ENCODE peak calls at places on chromosomes 11 and 22, in seven cellular contexts. I, V, O, T, Z, R and K are unnamed samples.

GRCh38 chr11:103907136-103907535 is 129.3 kb upstream of the DDI1 start:
- ATAC-seq in I (no peak), V (no peak), O (no peak), T (no peak), Z (no peak), R (no peak), K (no peak)

GRCh38 chr11:92340839-92341238 is 116.2 kb downstream of the FAT3 start:
- ATAC-seq in I (no peak), V (peak), O (no peak), T (no peak), Z (no peak), R (no peak), K (no peak)

GRCh38 chr11:95345651-95346050 is 114.6 kb upstream of the SESN3 start:
- ATAC-seq in I (no peak), V (no peak), O (no peak), T (no peak), Z (peak), R (no peak), K (peak)

GRCh38 chr11:47154738-47155570 is 21.7 kb downstream of the ARFGAP2 start:
- ATAC-seq in I (no peak), V (no peak), O (peak), T (peak), Z (no peak), R (no peak), K (no peak)

GRCh38 chr22:22408731-22409696 is 99.5 kb downstream of the ZNF280B start:
- ATAC-seq in I (peak), V (peak), O (peak), T (no peak), Z (no peak), R (peak), K (peak)

GRCh38 chr11:66116576-66117361 is 46.7 kb downstream of the PACS1 start:
- ATAC-seq in I (no peak), V (no peak), O (peak), T (no peak), Z (no peak), R (no peak), K (peak)

GRCh38 chr11:19432370-19433163 is 191.8 kb upstream of the E2F8 start:
- ATAC-seq in I (peak), V (peak), O (no peak), T (no peak), Z (peak), R (peak), K (no peak)

GRCh38 chr11:69210660-69211035 is 54.9 kb downstream of the SMIM38 start:
- ATAC-seq in I (no peak), V (no peak), O (no peak), T (no peak), Z (no peak), R (no peak), K (no peak)

GRCh38 chr22:26321469-26321913 is 107.6 kb upstream of the ASPHD2 start:
- ATAC-seq in I (no peak), V (peak), O (no peak), T (no peak), Z (peak), R (peak), K (no peak)

GRCh38 chr22:30299322-30299721 is 10.0 kb upstream of the CASTOR1 start:
- ATAC-seq in I (no peak), V (no peak), O (no peak), T (no peak), Z (no peak), R (no peak), K (no peak)

GRCh38 chr11:77324508-77324907 is 23.0 kb upstream of the GDPD4 start:
- ATAC-seq in I (no peak), V (no peak), O (no peak), T (no peak), Z (no peak), R (no peak), K (no peak)

GRCh38 chr11:10806206-10806605 is 2.5 kb downstream of the EIF4G2 start:
- ATAC-seq in I (no peak), V (no peak), O (no peak), T (no peak), Z (no peak), R (no peak), K (no peak)

GRCh38 chr11:94767292-94767690 is 865 bp upstream of the AMOTL1 start:
- ATAC-seq in I (peak), V (no peak), O (no peak), T (no peak), Z (no peak), R (peak), K (no peak)

GRCh38 chr22:49740242-49740641 is 87.4 kb downstream of the BRD1 start:
- ATAC-seq in I (no peak), V (no peak), O (no peak), T (no peak), Z (no peak), R (no peak), K (no peak)

GRCh38 chr11:46981429-46981828 is 44.9 kb downstream of the CSTPP1 start:
- ATAC-seq in I (no peak), V (no peak), O (peak), T (no peak), Z (no peak), R (no peak), K (no peak)

GRCh38 chr11:123531325-123531724 is 101.3 kb downstream of the GRAMD1B start:
- ATAC-seq in I (no peak), V (no peak), O (no peak), T (no peak), Z (no peak), R (no peak), K (no peak)

GRCh38 chr22:39207141-39208012 is 37.4 kb downstream of the PDGFB start:
- ATAC-seq in I (peak), V (no peak), O (no peak), T (no peak), Z (no peak), R (peak), K (no peak)

GRCh38 chr22:21651521-21652009 is 9.5 kb downstream of the SDF2L1 start:
- ATAC-seq in I (peak), V (peak), O (peak), T (peak), Z (peak), R (peak), K (peak)

GRCh38 chr22:39254789-39255298 is 10.1 kb upstream of the PDGFB start:
- ATAC-seq in I (peak), V (no peak), O (peak), T (no peak), Z (no peak), R (peak), K (peak)

GRCh38 chr22:41524809-41525449 is 19.3 kb downstream of the POLR3H start:
- ATAC-seq in I (peak), V (no peak), O (peak), T (peak), Z (peak), R (no peak), K (peak)

GRCh38 chr11:62245271-62245753 is 3.3 kb downstream of the SCGB1D2 start:
- ATAC-seq in I (peak), V (peak), O (no peak), T (no peak), Z (no peak), R (no peak), K (peak)

GRCh38 chr11:23540101-23540561 is 679.9 kb upstream of the CCDC179 start:
- ATAC-seq in I (peak), V (peak), O (peak), T (no peak), Z (peak), R (peak), K (no peak)

GRCh38 chr22:40928657-40929056 is 22.5 kb upstream of the RBX1 start:
- ATAC-seq in I (no peak), V (peak), O (no peak), T (no peak), Z (no peak), R (no peak), K (no peak)

GRCh38 chr22:22235564-22235963 is 9.0 kb upstream of the VPREB1 start:
- ATAC-seq in I (no peak), V (peak), O (peak), T (no peak), Z (no peak), R (no peak), K (peak)

GRCh38 chr11:41431784-41432183 is 27.7 kb downstream of the LRRC4C start:
- ATAC-seq in I (peak), V (no peak), O (no peak), T (no peak), Z (no peak), R (no peak), K (no peak)

GRCh38 chr11:34308049-34308692 is 49.6 kb downstream of the ABTB2 start:
- ATAC-seq in I (no peak), V (no peak), O (no peak), T (no peak), Z (no peak), R (no peak), K (no peak)

GRCh38 chr22:22714600-22715361 is 70.4 kb downstream of the GGTLC2 start:
- ATAC-seq in I (peak), V (no peak), O (peak), T (no peak), Z (no peak), R (peak), K (no peak)

GRCh38 chr22:38710866-38711265 is 5.1 kb downstream of the GTPBP1 start:
- ATAC-seq in I (no peak), V (no peak), O (no peak), T (no peak), Z (no peak), R (no peak), K (no peak)

GRCh38 chr11:121928597-121929580 is 187.1 kb downstream of the BLID start:
- ATAC-seq in I (no peak), V (no peak), O (no peak), T (no peak), Z (no peak), R (no peak), K (no peak)

GRCh38 chr22:50016988-50017700 is 4.6 kb upstream of the IL17REL start:
- ATAC-seq in I (no peak), V (no peak), O (no peak), T (no peak), Z (no peak), R (no peak), K (peak)

GRCh38 chr11:7081441-7081840 is 7.4 kb upstream of the RBMXL2 start:
- ATAC-seq in I (no peak), V (no peak), O (no peak), T (no peak), Z (no peak), R (no peak), K (no peak)

GRCh38 chr11:117993988-117994741 is 8.0 kb downstream of the IL10RA start:
- ATAC-seq in I (peak), V (peak), O (no peak), T (no peak), Z (peak), R (peak), K (no peak)

GRCh38 chr22:27154717-27155116 is 497.3 kb downstream of the MIAT start:
- ATAC-seq in I (no peak), V (peak), O (no peak), T (no peak), Z (no peak), R (no peak), K (no peak)

GRCh38 chr11:95930948-95931347 is 7.0 kb upstream of the MTMR2 start:
- ATAC-seq in I (no peak), V (no peak), O (no peak), T (no peak), Z (no peak), R (no peak), K (no peak)